ENCODE peak calls at places on chromosomes 7 and 10, in four cellular contexts. Q, U, P and X are unnamed samples.

GRCh38 chr10:91652364-91652763 is 19.5 kb upstream of the PPP1R3C start:
- DNase-seq in P (peak), U (no peak), Q (peak), X (no peak)

GRCh38 chr10:6763417-6763816 is 183.3 kb upstream of the PRKCQ start:
- DNase-seq in Q (no peak), U (no peak), P (no peak), X (no peak)

GRCh38 chr10:10584164-10584563 is 433.5 kb upstream of the CELF2 start:
- DNase-seq in Q (no peak), P (no peak), U (no peak), X (no peak)

GRCh38 chr10:71840177-71840711 is 10.8 kb downstream of the PSAP start:
- DNase-seq in Q (peak), U (no peak), P (peak), X (peak)

GRCh38 chr7:128209229-128210035 is 31.6 kb upstream of the LEP start:
- DNase-seq in P (peak), Q (peak), U (peak), X (peak)

GRCh38 chr7:100476903-100477870 is 1.8 kb downstream of the TSC22D4 start:
- DNase-seq in U (peak), Q (no peak), P (no peak), X (no peak)

GRCh38 chr10:99631496-99631895 is 11.3 kb upstream of the SLC25A28 start:
- DNase-seq in Q (peak), P (no peak), U (no peak), X (no peak)

GRCh38 chr7:84524714-84525694 is 330.4 kb upstream of the SEMA3A start:
- DNase-seq in Q (peak), P (peak), U (no peak), X (no peak)

GRCh38 chr7:51640851-51641250 is 324.2 kb upstream of the COBL start:
- DNase-seq in Q (no peak), U (no peak), P (no peak), X (no peak)

GRCh38 chr10:124011464-124011863 is 81.9 kb downstream of the CHST15 start:
- DNase-seq in Q (no peak), P (no peak), U (no peak), X (no peak)

GRCh38 chr10:120514035-120514620 is 57.1 kb downstream of the PLPP4 start:
- DNase-seq in P (peak), U (no peak), Q (peak), X (peak)

GRCh38 chr7:134444198-134444960 is 14.5 kb downstream of the AKR1B1 start:
- DNase-seq in U (no peak), Q (no peak), P (no peak), X (no peak)

GRCh38 chr10:43395571-43396060 is 13.4 kb downstream of the HNRNPF start:
- DNase-seq in P (no peak), Q (peak), U (no peak), X (no peak)

GRCh38 chr10:118926441-118926840 is 103.1 kb upstream of the NANOS1 start:
- DNase-seq in Q (no peak), P (no peak), U (no peak), X (no peak)

GRCh38 chr7:36406156-36406555 is 16.5 kb downstream of the ANLN start:
- DNase-seq in Q (peak), P (peak), U (no peak), X (no peak)

GRCh38 chr7:22601812-22602568 is 102.0 kb upstream of the STEAP1B start:
- DNase-seq in P (peak), U (no peak), Q (peak), X (no peak)

GRCh38 chr7:130356121-130356759 is 11.6 kb downstream of the CPA5 start:
- DNase-seq in Q (peak), P (peak), U (no peak), X (peak)

GRCh38 chr7:139035588-139036353 is at the start of gene ZC3HAV1L:
- DNase-seq in U (peak), P (peak), Q (peak), X (peak)

GRCh38 chr10:46539596-46540411 is 16.7 kb downstream of the GPRIN2 start:
- DNase-seq in P (peak), Q (peak), U (no peak), X (no peak)

GRCh38 chr10:49408437-49409306 is 12.8 kb upstream of the DRGX start:
- DNase-seq in U (no peak), P (peak), Q (no peak), X (no peak)

GRCh38 chr10:24132741-24133140 is 76.2 kb upstream of the KIAA1217 start:
- DNase-seq in U (no peak), P (no peak), Q (peak), X (no peak)

GRCh38 chr10:72337039-72337629 is 17.6 kb downstream of the DNAJB12 start:
- DNase-seq in P (peak), U (peak), Q (peak), X (peak)

GRCh38 chr10:102605712-102606111 is 38.6 kb upstream of the TRIM8 start:
- DNase-seq in Q (peak), P (no peak), U (no peak), X (no peak)

GRCh38 chr10:104120903-104121484 is 977 bp upstream of the SFR1 start:
- DNase-seq in Q (peak), U (peak), P (peak), X (peak)

GRCh38 chr10:96906864-96907263 is 74.8 kb downstream of the LCOR start:
- DNase-seq in P (no peak), Q (no peak), U (no peak), X (no peak)

GRCh38 chr7:28536259-28536658 is 123.9 kb downstream of the CREB5 start:
- DNase-seq in P (peak), Q (peak), U (no peak), X (no peak)

GRCh38 chr7:135645296-135645904 is 16.9 kb upstream of the STMP1 start:
- DNase-seq in Q (peak), U (no peak), P (peak), X (no peak)

GRCh38 chr7:52260046-52260665 is 775.3 kb upstream of the POM121L12 start:
- DNase-seq in U (no peak), P (no peak), Q (no peak), X (no peak)

GRCh38 chr7:155738652-155739537 is 73.4 kb downstream of the SHH start:
- DNase-seq in U (peak), Q (peak), P (peak), X (peak)

DNA sequence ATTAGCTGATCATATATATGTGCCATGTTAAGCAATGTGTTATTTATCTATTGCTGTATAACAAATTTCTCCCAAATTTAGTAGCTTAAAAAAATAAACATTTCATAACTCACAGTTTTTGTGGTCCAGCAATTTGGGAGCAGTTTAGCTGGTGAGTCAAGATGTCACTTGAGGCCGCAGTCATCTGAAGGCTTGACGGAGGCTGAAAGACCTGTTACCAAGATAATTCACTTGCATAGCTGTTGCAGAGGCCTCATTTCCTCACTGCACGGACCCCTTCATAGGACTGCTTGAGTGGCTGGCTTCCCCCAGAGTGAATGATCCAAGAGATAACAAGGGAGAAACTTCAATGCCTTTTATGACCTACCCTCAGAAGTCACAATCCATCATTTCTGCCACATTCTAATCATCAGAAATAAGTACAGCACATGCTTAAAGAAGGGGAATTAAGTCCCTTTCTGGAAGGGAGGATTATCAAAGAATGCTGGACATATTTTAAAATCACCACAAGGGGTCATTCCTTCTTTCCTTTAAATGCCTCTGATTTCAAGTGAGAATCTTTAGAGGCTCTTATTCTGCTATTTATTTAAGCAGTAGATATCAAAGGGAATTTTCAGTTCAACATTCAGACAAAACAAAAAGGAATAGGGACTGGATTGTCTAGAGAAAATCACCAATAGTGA is 10.5 kb upstream of the SRPK2 start:
- DNase-seq in U (no peak), P (peak), Q (peak), X (no peak)
- TF ChIP-seq CTCF in U (no peak), P (peak), Q (peak), X (peak)

GRCh38 chr7:118045629-118046028 is 138.3 kb upstream of the LSM8 start:
- DNase-seq in P (no peak), Q (no peak), U (no peak), X (no peak)
- TF ChIP-seq CTCF in P (no peak), Q (no peak), U (no peak), X (no peak)

GRCh38 chr10:4177826-4178225 is 392.8 kb upstream of the KLF6 start:
- DNase-seq in P (peak), U (no peak), Q (no peak), X (no peak)

GRCh38 chr10:4170633-4171314 is 385.8 kb upstream of the KLF6 start:
- DNase-seq in P (no peak), Q (no peak), U (no peak), X (no peak)

GRCh38 chr10:4170181-4170580 is 385.2 kb upstream of the KLF6 start:
- DNase-seq in P (no peak), Q (no peak), U (no peak), X (no peak)

GRCh38 chr10:4176500-4177281 is 391.7 kb upstream of the KLF6 start:
- DNase-seq in P (no peak), U (no peak), Q (no peak), X (no peak)

DNA sequence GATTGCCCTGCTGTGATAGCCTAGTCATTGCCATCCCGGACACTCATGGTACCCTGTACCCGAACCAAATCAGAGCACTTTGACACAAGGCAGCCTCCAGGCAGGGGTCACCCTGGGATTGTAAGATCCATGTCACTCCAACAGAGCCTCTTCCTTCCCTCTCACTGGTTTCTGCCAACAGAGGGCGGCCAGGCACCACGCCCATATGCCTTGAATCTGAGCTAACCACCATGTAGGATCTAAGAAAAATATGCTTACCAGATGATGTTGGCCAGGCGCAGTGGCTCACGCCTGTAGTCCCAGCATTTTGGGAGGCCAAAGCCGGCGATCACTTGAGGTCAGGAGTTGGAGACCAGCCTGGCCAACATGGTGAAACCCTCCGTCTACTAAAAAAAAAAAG is 389.2 kb upstream of the KLF6 start:
- DNase-seq in U (no peak), P (peak), Q (no peak), X (no peak)
- TF ChIP-seq CTCF in U (no peak), P (no peak), Q (no peak), X (no peak)

DNA sequence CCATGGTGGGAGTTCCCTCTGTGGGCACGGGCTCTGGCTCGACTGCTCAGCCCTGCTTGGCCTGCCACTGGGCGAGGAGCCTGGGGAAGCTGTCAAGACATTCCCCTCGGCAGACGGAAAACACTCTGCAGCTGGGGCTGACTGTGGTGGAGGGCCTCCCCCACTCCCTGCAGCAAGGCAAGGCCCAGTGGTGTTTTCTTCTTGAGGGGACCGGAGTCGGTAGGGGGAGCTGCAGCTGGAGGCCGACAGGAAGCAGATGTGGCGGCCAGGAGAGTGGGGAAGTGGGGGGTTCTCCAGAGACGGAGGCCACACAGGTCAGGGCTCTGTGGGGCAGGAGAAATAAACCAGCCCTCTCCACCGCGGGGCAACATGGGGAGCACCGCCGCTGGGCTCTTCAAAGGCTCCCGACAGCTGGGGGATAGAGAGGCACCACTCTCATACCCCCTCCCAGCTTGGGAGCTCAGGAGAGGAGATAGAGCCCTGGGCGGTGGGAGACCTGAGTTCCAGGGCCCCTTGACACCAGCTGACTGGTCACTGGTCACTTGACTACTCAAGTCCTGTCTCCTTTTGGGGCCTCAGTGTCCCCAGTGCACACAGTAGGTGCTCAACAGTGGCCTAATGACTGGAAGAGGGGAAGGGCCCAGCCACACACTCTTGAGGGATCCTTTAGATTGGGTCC is 43.4 kb downstream of the PPIF start:
- DNase-seq in Q (no peak), P (no peak), U (no peak), X (no peak)
- TF ChIP-seq CTCF in Q (peak), P (no peak), U (no peak), X (no peak)

DNA sequence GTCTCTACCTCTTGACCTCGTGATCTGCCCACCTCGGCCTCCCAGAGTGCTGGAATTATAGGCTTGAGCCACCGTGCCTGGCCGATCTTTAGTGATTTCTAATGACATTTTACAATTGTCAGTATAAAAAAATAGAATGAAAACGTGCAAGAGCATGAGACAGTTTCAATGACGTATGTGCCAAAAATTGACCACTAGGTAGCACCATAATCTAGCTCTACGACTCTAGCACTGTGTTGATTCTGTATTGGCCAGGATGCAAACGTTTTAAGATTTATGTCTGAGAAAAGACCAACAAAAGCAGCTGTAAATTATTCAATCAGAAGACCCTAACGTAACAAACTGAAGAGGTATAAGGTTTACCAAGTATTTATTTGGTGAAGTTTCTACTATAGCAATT is 25.4 kb upstream of the EXOC6 start:
- DNase-seq in U (no peak), Q (peak), P (peak), X (no peak)
- TF ChIP-seq CTCF in U (no peak), Q (peak), P (no peak), X (no peak)